ENCODE peak calls at places on chromosomes 5 and 9, in seven cellular contexts. One of them, this sample, is unnamed. For H3K36me3, the result is how much of the 10 kb centered on the place peaks cover.

GRCh38 chr5:138523406-138523805 is 19.6 kb downstream of the ETF1 start:
- DNase-seq in PC-3: no peak
- DNase-seq in transverse colon: no peak
- DNase-seq in uterus: no peak
- DNase-seq in adrenal gland: no peak
- DNase-seq in body of pancreas: no peak
- DNase-seq in heart left ventricle: no peak
- DNase-seq in this sample: no peak

GRCh38 chr9:17571825-17572224 is 7.0 kb upstream of the SH3GL2 start:
- DNase-seq in adrenal gland: no peak
- DNase-seq in heart left ventricle: no peak
- DNase-seq in PC-3: no peak
- DNase-seq in transverse colon: no peak
- DNase-seq in uterus: no peak
- DNase-seq in body of pancreas: no peak
- DNase-seq in this sample: no peak

GRCh38 chr9:74783408-74783807 is 104.3 kb downstream of the TRPM6 start:
- DNase-seq in transverse colon: no peak
- DNase-seq in PC-3: peak
- DNase-seq in uterus: no peak
- DNase-seq in heart left ventricle: no peak
- DNase-seq in body of pancreas: no peak
- DNase-seq in adrenal gland: no peak
- DNase-seq in this sample: no peak

GRCh38 chr9:130242270-130243014 is 23.1 kb upstream of the HMCN2 start:
- DNase-seq in transverse colon: no peak
- DNase-seq in adrenal gland: peak
- DNase-seq in uterus: no peak
- DNase-seq in body of pancreas: no peak
- DNase-seq in heart left ventricle: no peak
- DNase-seq in PC-3: no peak
- DNase-seq in this sample: no peak

GRCh38 chr5:150508828-150509227 is 897 bp downstream of the NDST1 start:
- DNase-seq in uterus: no peak
- DNase-seq in adrenal gland: peak
- DNase-seq in heart left ventricle: no peak
- DNase-seq in PC-3: no peak
- DNase-seq in body of pancreas: no peak
- DNase-seq in transverse colon: no peak
- DNase-seq in this sample: no peak

GRCh38 chr5:96876292-96876850 is at the start of gene ERAP2:
- DNase-seq in heart left ventricle: no peak
- DNase-seq in body of pancreas: no peak
- DNase-seq in uterus: no peak
- DNase-seq in transverse colon: no peak
- DNase-seq in PC-3: peak
- DNase-seq in adrenal gland: no peak
- DNase-seq in this sample: no peak

GRCh38 chr9:8282555-8282954 is 483.0 kb upstream of the DMAC1 start:
- DNase-seq in heart left ventricle: no peak
- DNase-seq in PC-3: no peak
- DNase-seq in adrenal gland: no peak
- DNase-seq in uterus: no peak
- DNase-seq in body of pancreas: no peak
- DNase-seq in transverse colon: no peak
- DNase-seq in this sample: no peak

GRCh38 chr9:109600142-109600541 is 102.0 kb upstream of the PTPN3 start:
- DNase-seq in body of pancreas: no peak
- DNase-seq in PC-3: peak
- DNase-seq in transverse colon: no peak
- DNase-seq in uterus: no peak
- DNase-seq in heart left ventricle: peak
- DNase-seq in adrenal gland: no peak
- DNase-seq in this sample: no peak

GRCh38 chr9:38234479-38234878 is 158.0 kb upstream of the ALDH1B1 start:
- DNase-seq in adrenal gland: no peak
- DNase-seq in uterus: no peak
- DNase-seq in body of pancreas: no peak
- DNase-seq in transverse colon: no peak
- DNase-seq in PC-3: no peak
- DNase-seq in heart left ventricle: no peak
- DNase-seq in this sample: no peak

GRCh38 chr5:56711191-56711590 is 104.2 kb upstream of the MAP3K1 start:
- DNase-seq in uterus: no peak
- DNase-seq in body of pancreas: no peak
- DNase-seq in adrenal gland: no peak
- DNase-seq in transverse colon: no peak
- DNase-seq in PC-3: peak
- DNase-seq in heart left ventricle: no peak
- DNase-seq in this sample: no peak

GRCh38 chr5:78360674-78361225 is 333 bp downstream of the SCAMP1 start:
- DNase-seq in transverse colon: peak
- DNase-seq in body of pancreas: peak
- DNase-seq in PC-3: no peak
- DNase-seq in heart left ventricle: peak
- DNase-seq in adrenal gland: peak
- DNase-seq in uterus: peak
- DNase-seq in this sample: peak

GRCh38 chr5:73482383-73483193 is 15.7 kb upstream of the BTF3 start:
- DNase-seq in transverse colon: no peak
- DNase-seq in body of pancreas: no peak
- DNase-seq in uterus: no peak
- DNase-seq in adrenal gland: no peak
- DNase-seq in heart left ventricle: no peak
- DNase-seq in PC-3: peak
- DNase-seq in this sample: no peak

GRCh38 chr5:11268894-11269293 is 507.9 kb upstream of the DAP start:
- DNase-seq in heart left ventricle: no peak
- DNase-seq in transverse colon: no peak
- DNase-seq in uterus: no peak
- DNase-seq in body of pancreas: peak
- DNase-seq in PC-3: no peak
- DNase-seq in adrenal gland: no peak
- DNase-seq in this sample: no peak

GRCh38 chr9:83501552-83501951 is 36.6 kb downstream of the FRMD3 start:
- DNase-seq in PC-3: no peak
- DNase-seq in heart left ventricle: no peak
- DNase-seq in uterus: no peak
- DNase-seq in body of pancreas: no peak
- DNase-seq in adrenal gland: no peak
- DNase-seq in transverse colon: no peak
- DNase-seq in this sample: no peak

GRCh38 chr5:67100301-67100700 is 96.3 kb downstream of the CD180 start:
- DNase-seq in adrenal gland: no peak
- DNase-seq in PC-3: no peak
- DNase-seq in uterus: no peak
- DNase-seq in transverse colon: no peak
- DNase-seq in heart left ventricle: no peak
- DNase-seq in body of pancreas: no peak
- DNase-seq in this sample: no peak

GRCh38 chr5:67106626-67107342 is 89.8 kb downstream of the CD180 start:
- DNase-seq in adrenal gland: no peak
- DNase-seq in PC-3: no peak
- DNase-seq in heart left ventricle: no peak
- DNase-seq in transverse colon: no peak
- DNase-seq in uterus: no peak
- DNase-seq in body of pancreas: no peak
- DNase-seq in this sample: no peak

GRCh38 chr5:67104859-67105258 is 91.7 kb downstream of the CD180 start:
- DNase-seq in uterus: no peak
- DNase-seq in heart left ventricle: no peak
- DNase-seq in adrenal gland: no peak
- DNase-seq in PC-3: no peak
- DNase-seq in transverse colon: no peak
- DNase-seq in body of pancreas: no peak
- DNase-seq in this sample: no peak

GRCh38 chr5:67105270-67105669 is 91.3 kb downstream of the CD180 start:
- DNase-seq in heart left ventricle: no peak
- DNase-seq in PC-3: no peak
- DNase-seq in transverse colon: no peak
- DNase-seq in uterus: no peak
- DNase-seq in body of pancreas: no peak
- DNase-seq in adrenal gland: no peak
- DNase-seq in this sample: no peak

DNA sequence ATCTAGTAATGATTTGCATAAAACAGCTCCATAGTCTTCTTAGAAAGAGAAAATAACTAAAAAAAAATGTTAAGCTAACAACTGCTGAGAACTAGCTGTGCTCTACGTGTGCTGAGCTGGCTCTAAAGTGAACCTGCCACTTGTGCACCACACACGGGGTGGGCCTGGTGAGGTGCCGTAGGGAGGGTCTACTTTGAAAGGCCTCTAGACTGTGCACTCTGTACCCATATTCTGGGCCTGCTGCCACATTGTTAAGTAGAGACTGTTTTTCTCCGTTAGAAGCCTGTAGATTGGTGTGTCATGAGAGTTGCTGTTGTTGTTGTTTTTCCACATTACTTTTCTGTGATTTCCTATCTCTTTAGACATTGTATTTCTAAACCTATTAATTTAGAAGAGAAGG is 93.9 kb downstream of the CD180 start:
- DNase-seq in heart left ventricle: no peak
- DNase-seq in uterus: no peak
- DNase-seq in adrenal gland: no peak
- DNase-seq in PC-3: no peak
- DNase-seq in body of pancreas: no peak
- DNase-seq in transverse colon: no peak
- DNase-seq in this sample: no peak
- H3K36me3 ChIP-seq in heart left ventricle: half or more
- H3K36me3 ChIP-seq in uterus: under half
- H3K36me3 ChIP-seq in adrenal gland: under half
- H3K36me3 ChIP-seq in PC-3: under half
- H3K36me3 ChIP-seq in body of pancreas: under half
- H3K36me3 ChIP-seq in transverse colon: under half
- H3K36me3 ChIP-seq in this sample: under half

DNA sequence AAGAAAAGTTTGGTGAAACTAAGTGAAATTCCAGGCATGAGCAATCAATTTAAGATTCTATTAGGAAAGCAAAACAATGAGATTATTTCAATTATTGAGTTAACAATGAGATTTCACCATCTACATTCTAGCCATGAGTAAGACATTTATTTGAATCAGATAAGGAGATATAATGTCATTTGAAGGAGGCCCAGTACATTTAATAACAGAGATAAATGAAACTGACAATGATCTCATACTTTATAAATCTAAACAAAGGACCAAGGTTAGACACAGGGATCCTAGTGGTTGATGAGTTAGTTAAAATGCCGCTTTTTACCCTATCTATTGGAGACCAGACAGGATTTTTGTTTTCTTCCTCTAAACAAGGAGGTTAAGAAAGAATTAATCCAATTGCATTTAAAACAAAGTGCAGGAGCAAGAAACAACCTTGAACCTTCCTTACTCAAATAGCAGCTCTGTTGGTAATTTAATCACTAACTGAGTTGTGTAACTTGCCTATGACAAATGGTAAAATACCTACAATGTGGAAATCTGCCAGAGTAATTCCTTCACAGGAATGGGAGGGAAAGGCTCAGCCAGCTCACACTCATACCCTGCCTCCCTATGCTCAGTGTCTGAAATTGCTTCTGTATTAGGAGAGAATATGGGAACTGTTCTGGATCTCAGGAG is 103.5 kb upstream of the NR3C1 start:
- DNase-seq in transverse colon: no peak
- DNase-seq in adrenal gland: peak
- DNase-seq in PC-3: peak
- DNase-seq in body of pancreas: peak
- DNase-seq in heart left ventricle: no peak
- DNase-seq in uterus: no peak
- DNase-seq in this sample: no peak
- TF ChIP-seq CTCF in transverse colon: no peak
- TF ChIP-seq CTCF in adrenal gland: no peak
- TF ChIP-seq CTCF in PC-3: peak
- TF ChIP-seq CTCF in body of pancreas: peak
- TF ChIP-seq CTCF in heart left ventricle: no peak
- TF ChIP-seq CTCF in uterus: no peak
- TF ChIP-seq CTCF in this sample: no peak

GRCh38 chr5:93600409-93601052 is 17.5 kb downstream of the NR2F1 start:
- DNase-seq in uterus: no peak
- DNase-seq in PC-3: no peak
- DNase-seq in adrenal gland: no peak
- DNase-seq in body of pancreas: no peak
- DNase-seq in transverse colon: no peak
- DNase-seq in heart left ventricle: no peak
- DNase-seq in this sample: no peak

GRCh38 chr5:93601053-93601429 is 18.0 kb downstream of the NR2F1 start:
- DNase-seq in PC-3: no peak
- DNase-seq in transverse colon: no peak
- DNase-seq in heart left ventricle: no peak
- DNase-seq in adrenal gland: no peak
- DNase-seq in body of pancreas: no peak
- DNase-seq in uterus: no peak
- DNase-seq in this sample: no peak

GRCh38 chr5:93602261-93603149 is 19.5 kb downstream of the NR2F1 start:
- DNase-seq in adrenal gland: no peak
- DNase-seq in body of pancreas: no peak
- DNase-seq in transverse colon: no peak
- DNase-seq in heart left ventricle: no peak
- DNase-seq in uterus: no peak
- DNase-seq in PC-3: peak
- DNase-seq in this sample: no peak

GRCh38 chr5:93603191-93603590 is 20.2 kb downstream of the NR2F1 start:
- DNase-seq in heart left ventricle: no peak
- DNase-seq in body of pancreas: no peak
- DNase-seq in adrenal gland: no peak
- DNase-seq in transverse colon: no peak
- DNase-seq in PC-3: no peak
- DNase-seq in uterus: no peak
- DNase-seq in this sample: no peak

GRCh38 chr5:93601433-93602175 is 18.6 kb downstream of the NR2F1 start:
- DNase-seq in heart left ventricle: no peak
- DNase-seq in PC-3: no peak
- DNase-seq in transverse colon: no peak
- DNase-seq in body of pancreas: no peak
- DNase-seq in uterus: no peak
- DNase-seq in adrenal gland: no peak
- DNase-seq in this sample: no peak
- H3K36me3 ChIP-seq in heart left ventricle: under half
- H3K36me3 ChIP-seq in PC-3: under half
- H3K36me3 ChIP-seq in transverse colon: under half
- H3K36me3 ChIP-seq in body of pancreas: under half
- H3K36me3 ChIP-seq in uterus: under half
- H3K36me3 ChIP-seq in adrenal gland: under half
- H3K36me3 ChIP-seq in this sample: under half

GRCh38 chr5:134227259-134227658 is 1.4 kb upstream of the PPP2CA start:
- DNase-seq in uterus: peak
- DNase-seq in heart left ventricle: peak
- DNase-seq in adrenal gland: peak
- DNase-seq in PC-3: no peak
- DNase-seq in transverse colon: peak
- DNase-seq in body of pancreas: peak
- DNase-seq in this sample: no peak
- TF ChIP-seq CTCF in uterus: no peak
- TF ChIP-seq CTCF in heart left ventricle: no peak
- TF ChIP-seq CTCF in adrenal gland: no peak
- TF ChIP-seq CTCF in PC-3: no peak
- TF ChIP-seq CTCF in transverse colon: no peak
- TF ChIP-seq CTCF in body of pancreas: no peak
- TF ChIP-seq CTCF in this sample: no peak

GRCh38 chr9:134460904-134461303 is 134.6 kb downstream of the RXRA start:
- DNase-seq in heart left ventricle: no peak
- DNase-seq in transverse colon: peak
- DNase-seq in body of pancreas: no peak
- DNase-seq in PC-3: no peak
- DNase-seq in adrenal gland: no peak
- DNase-seq in uterus: no peak
- DNase-seq in this sample: no peak
- H3K36me3 ChIP-seq in heart left ventricle: under half
- H3K36me3 ChIP-seq in transverse colon: under half
- H3K36me3 ChIP-seq in body of pancreas: under half
- H3K36me3 ChIP-seq in PC-3: under half
- H3K36me3 ChIP-seq in adrenal gland: under half
- H3K36me3 ChIP-seq in uterus: under half
- H3K36me3 ChIP-seq in this sample: under half

This sample was measured in lung.